ENCODE peak calls at places on chromosome 15, in six cellular contexts. One of them, this sample, is unnamed.

GRCh38 chr15:38991126-38991525 is 426.5 kb upstream of the RASGRP1 start:
- DNase-seq in activated T-cell treated with anti-CD3 and anti-CD28 coated beads for 1 hour: no peak
- DNase-seq in AG10803: peak
- DNase-seq in NCI-H226: peak
- DNase-seq in GM19239: no peak
- DNase-seq in fibroblast of mammary gland: peak
- DNase-seq in this sample: peak

GRCh38 chr15:75123395-75123794 is 78.3 kb upstream of the C15orf39 start:
- DNase-seq in activated T-cell treated with anti-CD3 and anti-CD28 coated beads for 1 hour: no peak
- DNase-seq in AG10803: peak
- DNase-seq in NCI-H226: no peak
- DNase-seq in GM19239: no peak
- DNase-seq in fibroblast of mammary gland: peak
- DNase-seq in this sample: no peak

GRCh38 chr15:100772478-100773378 is 106.9 kb upstream of the ALDH1A3 start:
- DNase-seq in activated T-cell treated with anti-CD3 and anti-CD28 coated beads for 1 hour: no peak
- DNase-seq in AG10803: no peak
- DNase-seq in NCI-H226: no peak
- DNase-seq in GM19239: no peak
- DNase-seq in fibroblast of mammary gland: peak
- DNase-seq in this sample: no peak

GRCh38 chr15:98858610-98859023 is 149.0 kb downstream of the PGPEP1L start:
- DNase-seq in activated T-cell treated with anti-CD3 and anti-CD28 coated beads for 1 hour: no peak
- DNase-seq in AG10803: no peak
- DNase-seq in NCI-H226: no peak
- DNase-seq in GM19239: no peak
- DNase-seq in fibroblast of mammary gland: no peak
- DNase-seq in this sample: peak

GRCh38 chr15:95259513-95259912 is 1028.2 kb downstream of the MCTP2 start:
- DNase-seq in activated T-cell treated with anti-CD3 and anti-CD28 coated beads for 1 hour: peak
- DNase-seq in AG10803: peak
- DNase-seq in NCI-H226: peak
- DNase-seq in GM19239: peak
- DNase-seq in fibroblast of mammary gland: peak
- DNase-seq in this sample: peak

GRCh38 chr15:72968531-72968922 is 83.7 kb upstream of the NEO1 start:
- DNase-seq in activated T-cell treated with anti-CD3 and anti-CD28 coated beads for 1 hour: no peak
- DNase-seq in AG10803: no peak
- DNase-seq in NCI-H226: no peak
- DNase-seq in GM19239: no peak
- DNase-seq in fibroblast of mammary gland: no peak
- DNase-seq in this sample: peak

GRCh38 chr15:39172380-39173281 is 408.2 kb upstream of the THBS1 start:
- DNase-seq in activated T-cell treated with anti-CD3 and anti-CD28 coated beads for 1 hour: no peak
- DNase-seq in AG10803: peak
- DNase-seq in NCI-H226: no peak
- DNase-seq in GM19239: no peak
- DNase-seq in fibroblast of mammary gland: peak
- DNase-seq in this sample: peak

GRCh38 chr15:94584833-94585244 is 353.5 kb downstream of the MCTP2 start:
- DNase-seq in activated T-cell treated with anti-CD3 and anti-CD28 coated beads for 1 hour: peak
- DNase-seq in AG10803: no peak
- DNase-seq in NCI-H226: no peak
- DNase-seq in GM19239: peak
- DNase-seq in fibroblast of mammary gland: no peak
- DNase-seq in this sample: no peak

GRCh38 chr15:90219421-90220141 is 14.2 kb downstream of the CIB1 start:
- DNase-seq in activated T-cell treated with anti-CD3 and anti-CD28 coated beads for 1 hour: peak
- DNase-seq in AG10803: no peak
- DNase-seq in NCI-H226: peak
- DNase-seq in GM19239: no peak
- DNase-seq in fibroblast of mammary gland: no peak
- DNase-seq in this sample: peak

GRCh38 chr15:48397841-48398240 is 66.6 kb downstream of the DUT start:
- DNase-seq in activated T-cell treated with anti-CD3 and anti-CD28 coated beads for 1 hour: no peak
- DNase-seq in AG10803: no peak
- DNase-seq in NCI-H226: peak
- DNase-seq in GM19239: no peak
- DNase-seq in fibroblast of mammary gland: peak
- DNase-seq in this sample: no peak

GRCh38 chr15:89088605-89089315 is 504 bp downstream of the ABHD2 start:
- DNase-seq in activated T-cell treated with anti-CD3 and anti-CD28 coated beads for 1 hour: peak
- DNase-seq in AG10803: no peak
- DNase-seq in NCI-H226: no peak
- DNase-seq in GM19239: no peak
- DNase-seq in fibroblast of mammary gland: no peak
- DNase-seq in this sample: peak

GRCh38 chr15:25693321-25694237 is 169.5 kb downstream of the ATP10A start:
- DNase-seq in activated T-cell treated with anti-CD3 and anti-CD28 coated beads for 1 hour: peak
- DNase-seq in AG10803: peak
- DNase-seq in NCI-H226: no peak
- DNase-seq in GM19239: peak
- DNase-seq in fibroblast of mammary gland: peak
- DNase-seq in this sample: no peak

GRCh38 chr15:28942521-28943035 is 56.8 kb downstream of the APBA2 start:
- DNase-seq in activated T-cell treated with anti-CD3 and anti-CD28 coated beads for 1 hour: no peak
- DNase-seq in AG10803: no peak
- DNase-seq in NCI-H226: no peak
- DNase-seq in GM19239: no peak
- DNase-seq in fibroblast of mammary gland: no peak
- DNase-seq in this sample: no peak

GRCh38 chr15:68230157-68231100 is 901 bp upstream of the CLN6 start:
- DNase-seq in activated T-cell treated with anti-CD3 and anti-CD28 coated beads for 1 hour: no peak
- DNase-seq in AG10803: peak
- DNase-seq in NCI-H226: no peak
- DNase-seq in GM19239: no peak
- DNase-seq in fibroblast of mammary gland: peak
- DNase-seq in this sample: peak

GRCh38 chr15:68818671-68819450 is 1.8 kb downstream of the ANP32A start:
- DNase-seq in activated T-cell treated with anti-CD3 and anti-CD28 coated beads for 1 hour: no peak
- DNase-seq in AG10803: peak
- DNase-seq in NCI-H226: peak
- DNase-seq in GM19239: no peak
- DNase-seq in fibroblast of mammary gland: peak
- DNase-seq in this sample: peak

GRCh38 chr15:61871926-61872522 is 188.2 kb downstream of the VPS13C start:
- DNase-seq in activated T-cell treated with anti-CD3 and anti-CD28 coated beads for 1 hour: no peak
- DNase-seq in AG10803: peak
- DNase-seq in NCI-H226: no peak
- DNase-seq in GM19239: no peak
- DNase-seq in fibroblast of mammary gland: peak
- DNase-seq in this sample: peak